ENCODE peak calls at places on chromosomes 12 and 14, in seven cellular contexts. R is heart right ventricle, I is glutamatergic neuron, N is pancreas, M is astrocyte of the spinal cord, Q is foreskin fibroblast, P is uterus. U is an unnamed sample.

GRCh38 chr12:53292441-53292840 is 2.9 kb upstream of the PFDN5 start:
- DNase-seq in N (no peak), M (no peak), P (no peak), I (no peak), Q (no peak), R (no peak), U (no peak)

GRCh38 chr12:27865421-27865820 is 85.4 kb upstream of the MANSC4 start:
- DNase-seq in P (no peak), I (no peak), Q (peak), N (no peak), M (peak), R (no peak), U (no peak)

GRCh38 chr14:95296595-95297365 is 22.9 kb downstream of the CLMN start:
- DNase-seq in M (no peak), R (no peak), I (no peak), Q (no peak), P (no peak), N (no peak), U (no peak)

GRCh38 chr14:103871596-103872480 is 24.5 kb upstream of the PPP1R13B start:
- DNase-seq in N (peak), P (no peak), I (peak), R (peak), M (no peak), Q (no peak), U (peak)

GRCh38 chr12:3381059-3382047 is 109.7 kb upstream of the PRMT8 start:
- DNase-seq in P (no peak), N (peak), R (peak), I (no peak), M (peak), Q (peak), U (no peak)

GRCh38 chr12:93740721-93741120 is 63.5 kb downstream of the CRADD start:
- DNase-seq in I (no peak), M (no peak), P (no peak), R (no peak), Q (no peak), N (no peak), U (no peak)

GRCh38 chr12:111196532-111196931 is 172.4 kb downstream of the PHETA1 start:
- DNase-seq in M (no peak), Q (no peak), N (no peak), R (no peak), P (no peak), I (no peak), U (no peak)

GRCh38 chr12:117507547-117507946 is 146.1 kb upstream of the NOS1 start:
- DNase-seq in R (no peak), M (no peak), N (no peak), Q (no peak), I (peak), P (no peak), U (no peak)

GRCh38 chr14:30608533-30609006 is 13.5 kb upstream of the SCFD1 start:
- DNase-seq in R (no peak), N (no peak), M (peak), P (no peak), Q (no peak), I (no peak), U (no peak)

GRCh38 chr14:91258021-91258618 is 13.6 kb upstream of the GPR68 start:
- DNase-seq in P (peak), I (no peak), M (peak), R (no peak), N (no peak), Q (peak), U (no peak)

GRCh38 chr12:7769999-7770398 is 5.0 kb downstream of the NANOGNB start:
- DNase-seq in R (no peak), P (no peak), M (no peak), Q (no peak), I (no peak), N (no peak), U (no peak)

GRCh38 chr12:48858043-48858442 is 6.1 kb upstream of the DDX23 start:
- DNase-seq in I (no peak), Q (no peak), N (no peak), R (no peak), M (no peak), P (no peak), U (no peak)

GRCh38 chr12:129467749-129468148 is 436.1 kb downstream of the TMEM132D start:
- DNase-seq in M (no peak), N (no peak), R (no peak), Q (no peak), P (no peak), I (no peak), U (no peak)

GRCh38 chr12:112992541-112993398 is 14.5 kb downstream of the OAS2 start:
- DNase-seq in M (peak), R (peak), Q (peak), P (no peak), I (peak), N (no peak), U (no peak)

GRCh38 chr12:122725452-122725851 is 5.2 kb downstream of the HCAR1 start:
- DNase-seq in Q (no peak), M (no peak), P (no peak), I (no peak), N (no peak), R (no peak), U (no peak)

GRCh38 chr12:96233941-96234461 is 39.8 kb downstream of the ELK3 start:
- DNase-seq in Q (peak), R (peak), I (peak), M (peak), N (no peak), P (peak), U (no peak)

GRCh38 chr14:51860836-51861583 is 598 bp downstream of the GNG2 start:
- DNase-seq in M (no peak), R (no peak), P (no peak), Q (no peak), N (no peak), I (no peak), U (no peak)

GRCh38 chr14:100734031-100734990 is 7.6 kb downstream of the DLK1 start:
- DNase-seq in M (no peak), P (no peak), R (no peak), N (no peak), I (no peak), Q (no peak), U (no peak)

GRCh38 chr12:31859232-31859977 is 99.8 kb upstream of the RESF1 start:
- DNase-seq in P (no peak), R (no peak), Q (no peak), M (no peak), I (no peak), N (no peak), U (no peak)

GRCh38 chr12:3311027-3311402 is 180.0 kb upstream of the PRMT8 start:
- DNase-seq in N (peak), R (no peak), I (no peak), P (no peak), M (peak), Q (no peak), U (no peak)

GRCh38 chr12:3214508-3215365 is 137.6 kb downstream of the TSPAN9 start:
- DNase-seq in Q (no peak), I (no peak), M (no peak), R (no peak), P (no peak), N (no peak), U (no peak)

GRCh38 chr12:15274561-15274967 is 47.7 kb upstream of the PTPRO start:
- DNase-seq in Q (peak), M (peak), P (peak), N (no peak), I (no peak), R (no peak), U (no peak)

GRCh38 chr12:24991209-24992049 is 42.5 kb upstream of the BCAT1 start:
- DNase-seq in I (no peak), P (no peak), M (peak), Q (peak), N (no peak), R (no peak), U (no peak)

GRCh38 chr12:46372131-46372851 is at the start of gene SLC38A2:
- DNase-seq in R (peak), Q (peak), P (peak), I (peak), N (peak), M (peak), U (peak)

GRCh38 chr12:23631991-23632390 is 317.5 kb downstream of the SOX5 start:
- DNase-seq in Q (no peak), P (no peak), I (no peak), R (no peak), M (peak), N (no peak), U (no peak)

GRCh38 chr12:53057816-53058500 is 8.1 kb downstream of the TNS2 start:
- DNase-seq in M (no peak), P (no peak), R (no peak), N (no peak), Q (no peak), I (no peak), U (no peak)

GRCh38 chr12:24198936-24199644 is 249.6 kb upstream of the SOX5 start:
- DNase-seq in R (no peak), I (no peak), M (peak), P (no peak), N (no peak), Q (no peak), U (no peak)

GRCh38 chr12:38138225-38139221 is 178.1 kb upstream of the ALG10B start:
- DNase-seq in R (peak), P (peak), I (peak), N (peak), M (peak), Q (peak), U (no peak)

GRCh38 chr14:21525995-21526671 is at the start of gene SALL2:
- DNase-seq in Q (peak), N (peak), R (peak), I (peak), P (peak), M (peak), U (peak)

GRCh38 chr12:46944104-46944503 is 118.3 kb upstream of the SLC38A4 start:
- DNase-seq in N (no peak), M (peak), I (no peak), Q (peak), R (no peak), P (no peak), U (no peak)

GRCh38 chr12:84375472-84375871 is 537.1 kb downstream of the SLC6A15 start:
- DNase-seq in Q (no peak), R (no peak), P (no peak), I (no peak), N (no peak), M (peak), U (no peak)

GRCh38 chr12:19553177-19553576 is 113.9 kb downstream of the AEBP2 start:
- DNase-seq in N (no peak), Q (no peak), I (no peak), P (no peak), M (no peak), R (no peak), U (no peak)

GRCh38 chr14:99100871-99101270 is 171.1 kb downstream of the BCL11B start:
- DNase-seq in Q (no peak), P (no peak), N (no peak), R (no peak), M (no peak), I (no peak), U (no peak)

GRCh38 chr14:35687335-35687939 is 121.7 kb downstream of the RALGAPA1 start:
- DNase-seq in P (no peak), I (peak), N (no peak), Q (peak), M (peak), R (no peak), U (no peak)

GRCh38 chr12:77226398-77226797 is 161.0 kb upstream of the E2F7 start:
- DNase-seq in N (no peak), R (no peak), Q (no peak), P (no peak), I (no peak), M (no peak), U (no peak)

GRCh38 chr14:92684801-92685560 is 63.4 kb downstream of the LGMN start:
- DNase-seq in N (no peak), M (no peak), Q (no peak), R (no peak), I (no peak), P (no peak), U (no peak)

GRCh38 chr12:20403230-20403629 is 34.9 kb downstream of the PDE3A start:
- DNase-seq in I (no peak), N (no peak), P (no peak), M (no peak), R (no peak), Q (no peak), U (no peak)

GRCh38 chr14:95488376-95489162 is 27.9 kb downstream of the SYNE3 start:
- DNase-seq in Q (no peak), I (no peak), R (no peak), P (no peak), N (no peak), M (peak), U (no peak)

GRCh38 chr12:116207274-116207673 is 70.2 kb downstream of the MED13L start:
- DNase-seq in R (no peak), P (no peak), Q (no peak), I (no peak), N (no peak), M (no peak), U (no peak)
- TF ChIP-seq CTCF in R (no peak), P (no peak), Q (no peak), I (no peak), N (no peak), M (no peak), U (no peak)

GRCh38 chr12:88946377-88946997 is 366.2 kb upstream of the KITLG start:
- DNase-seq in P (no peak), I (no peak), M (peak), N (no peak), Q (peak), R (peak), U (no peak)
- TF ChIP-seq CTCF in P (no peak), I (no peak), M (no peak), N (no peak), Q (peak), R (no peak), U (no peak)

DNA sequence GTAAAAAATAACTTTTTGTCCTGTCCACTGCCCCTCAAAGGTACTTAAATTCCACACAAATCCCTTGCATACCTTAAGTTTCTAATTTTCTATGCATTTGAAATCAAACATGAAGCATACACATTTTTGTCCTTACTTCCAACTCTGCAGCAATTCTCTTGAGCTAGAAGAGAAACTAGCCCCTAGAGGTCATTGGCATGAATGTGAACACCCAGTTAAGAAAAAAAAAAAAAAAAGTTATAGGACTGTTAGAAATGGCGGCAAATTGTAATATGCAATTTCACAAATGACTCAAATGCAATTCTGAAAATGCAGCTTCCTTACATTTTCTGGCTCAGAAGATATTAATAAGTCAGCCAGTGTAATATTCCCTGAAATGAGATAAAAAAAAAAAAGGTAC is 4.6 kb upstream of the ESR2 start:
- DNase-seq in Q (peak), P (no peak), M (no peak), I (no peak), R (no peak), N (no peak), U (no peak)
- TF ChIP-seq CTCF in Q (no peak), P (no peak), M (no peak), I (no peak), R (no peak), N (no peak), U (no peak)

DNA sequence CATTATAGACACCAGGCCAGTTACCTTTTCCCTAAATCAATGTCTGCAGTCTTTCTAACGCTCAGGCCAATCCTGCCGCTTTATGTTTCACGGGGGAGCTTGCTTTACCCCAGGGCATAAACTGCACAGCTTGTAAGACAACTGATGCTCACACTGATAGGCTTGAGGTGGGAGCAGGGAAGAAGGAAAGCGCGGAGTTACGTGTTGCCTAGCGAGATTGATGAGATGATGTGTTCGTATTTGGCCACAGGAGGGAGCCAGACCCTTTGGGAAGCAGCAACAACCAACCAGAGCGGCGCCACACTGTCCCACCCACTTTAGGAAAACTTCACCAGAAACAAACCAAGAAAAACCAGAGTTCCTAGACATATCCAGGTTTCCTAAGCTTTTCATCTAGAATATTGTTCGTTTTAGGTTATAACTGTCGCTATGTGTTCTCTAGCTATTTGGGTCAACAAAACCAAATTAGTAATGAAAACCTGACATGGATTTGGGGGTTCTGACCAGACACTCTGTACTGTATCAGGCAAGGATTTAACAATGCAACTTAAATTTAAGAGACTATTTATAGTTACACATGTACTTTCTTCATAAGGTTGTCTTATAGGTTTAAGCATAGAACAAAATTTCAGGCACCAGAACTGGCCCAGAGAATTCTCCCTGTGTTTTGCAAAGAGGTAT is 2.4 kb downstream of the IL26 start:
- DNase-seq in M (peak), P (peak), R (peak), Q (peak), I (peak), N (peak), U (peak)
- TF ChIP-seq CTCF in M (peak), P (peak), R (peak), Q (peak), I (peak), N (peak), U (peak)

GRCh38 chr12:5200276-5201087 is 156.8 kb downstream of the KCNA5 start:
- DNase-seq in I (peak), N (peak), M (no peak), R (peak), Q (no peak), P (peak), U (peak)
- TF ChIP-seq CTCF in I (peak), N (no peak), M (peak), R (peak), Q (peak), P (peak), U (peak)

GRCh38 chr14:77804592-77804991 is 4.7 kb downstream of the ADCK1 start:
- DNase-seq in M (no peak), P (no peak), I (peak), Q (no peak), R (no peak), N (no peak), U (no peak)
- TF ChIP-seq CTCF in M (peak), P (no peak), I (peak), Q (peak), R (peak), N (no peak), U (no peak)

GRCh38 chr14:60266021-60266937 is 17.3 kb downstream of the PPM1A start:
- DNase-seq in M (no peak), Q (peak), N (no peak), R (no peak), P (no peak), I (peak), U (no peak)
- TF ChIP-seq CTCF in M (peak), Q (peak), N (no peak), R (no peak), P (no peak), I (peak), U (no peak)

U was measured in mesothelial cell of epicardium.